ENCODE peak calls at places on chromosomes 4 and X, in four cellular contexts. O, B, E and U are unnamed samples.

GRCh38 chr4:101711590-101712255 is 78.8 kb upstream of the BANK1 start:
- DNase-seq in B (no peak), O (no peak), E (no peak), U (no peak)

GRCh38 chr4:2823671-2824328 is 19.8 kb upstream of the ADD1 start:
- DNase-seq in B (no peak), O (no peak), E (peak; percentile 59), U (no peak)

GRCh38 chr4:156774422-156774821 is 197.2 kb downstream of the PDGFC start:
- DNase-seq in B (no peak), E (no peak), O (peak; percentile 5), U (no peak)

GRCh38 chr4:13705521-13706035 is 78.1 kb upstream of the BOD1L1 start:
- DNase-seq in B (no peak), E (no peak), O (peak; percentile 53), U (no peak)

GRCh38 chr4:149825336-149825735 is 9.7 kb upstream of the IQCM start:
- DNase-seq in O (no peak), E (no peak), B (no peak), U (no peak)

GRCh38 chrX:25503826-25504225 is 488.1 kb upstream of the ARX start:
- DNase-seq in B (no peak), O (no peak), E (no peak), U (no peak)

GRCh38 chrX:12441376-12442128 is 303.3 kb downstream of the FRMPD4 start:
- DNase-seq in E (no peak), O (no peak), B (no peak), U (no peak)

GRCh38 chrX:104122829-104123228 is 10.5 kb downstream of the ZCCHC18 start:
- DNase-seq in E (no peak), B (no peak), O (no peak), U (no peak)

GRCh38 chr4:119100640-119101039 is 35.0 kb upstream of the MYOZ2 start:
- DNase-seq in O (no peak), B (no peak), E (no peak), U (no peak)

GRCh38 chrX:124925681-124926080 is 394.0 kb upstream of the TEX13C start:
- DNase-seq in B (no peak), O (no peak), E (no peak), U (no peak)

GRCh38 chr4:156734965-156735895 is 236.4 kb downstream of the PDGFC start:
- DNase-seq in B (no peak), O (no peak), E (no peak), U (no peak)

GRCh38 chr4:55866290-55866907 is 13.0 kb downstream of the EXOC1 start:
- DNase-seq in B (peak; percentile 15), E (no peak), O (no peak), U (peak; percentile 50)

GRCh38 chr4:18318682-18319410 is 297.3 kb upstream of the LCORL start:
- DNase-seq in B (no peak), O (peak; percentile 42), E (peak; percentile 49), U (no peak)

GRCh38 chrX:17500145-17500579 is 125.2 kb downstream of the NHS start:
- DNase-seq in B (no peak), O (no peak), E (no peak), U (no peak)

GRCh38 chrX:47145408-47146120 is 543 bp downstream of the RBM10 start:
- DNase-seq in E (no peak), B (no peak), O (no peak), U (no peak)

GRCh38 chr4:37383579-37384229 is 139.2 kb downstream of the NWD2 start:
- DNase-seq in O (peak; percentile 22), B (no peak), E (no peak), U (peak; percentile 10)

GRCh38 chr4:131499139-131499873 is 1649.8 kb upstream of the PCDH10 start:
- DNase-seq in O (no peak), E (no peak), B (no peak), U (no peak)

GRCh38 chrX:141278306-141278705 is 36.0 kb upstream of the SPANXC start:
- DNase-seq in E (no peak), B (no peak), O (peak; percentile 41), U (peak; percentile 0)

GRCh38 chrX:137432609-137433008 is 133.3 kb upstream of the ZIC3 start:
- DNase-seq in B (no peak), E (no peak), O (peak; percentile 19), U (peak; percentile 0)

GRCh38 chr4:7436256-7436655 is 1.5 kb upstream of the PSAPL1 start:
- DNase-seq in O (no peak), E (peak; percentile 51), B (no peak), U (no peak)

GRCh38 chr4:153788419-153789276 is at the start of gene SFRP2:
- DNase-seq in O (peak; percentile 41), E (peak; percentile 84), B (no peak), U (no peak)

GRCh38 chr4:143406523-143406922 is 69.8 kb downstream of the GAB1 start:
- DNase-seq in B (no peak), E (no peak), O (peak; percentile 54), U (peak; percentile 71)

GRCh38 chrX:132489256-132490085 is 633 bp upstream of the MBNL3 start:
- DNase-seq in B (no peak), O (peak; percentile 81), E (peak; percentile 91), U (peak; percentile 85)

GRCh38 chr4:159360549-159360948 is 257.7 kb downstream of the RAPGEF2 start:
- DNase-seq in B (no peak), E (no peak), O (no peak), U (no peak)

GRCh38 chrX:69600182-69600581 is 15.7 kb upstream of the EDA start:
- DNase-seq in E (no peak), B (no peak), O (no peak), U (no peak)

GRCh38 chrX:80747832-80748231 is 61.8 kb downstream of the BRWD3 start:
- DNase-seq in B (no peak), O (no peak), E (no peak), U (no peak)

GRCh38 chr4:3074846-3075651 is 568 bp downstream of the HTT start:
- DNase-seq in E (peak; percentile 80), O (peak; percentile 56), B (no peak), U (peak; percentile 72)

GRCh38 chr4:24669751-24670150 is 85.4 kb upstream of the DHX15 start:
- DNase-seq in E (no peak), B (no peak), O (no peak), U (no peak)

GRCh38 chr4:180434131-180434895 is 1808.9 kb upstream of the TENM3 start:
- DNase-seq in B (peak; percentile 16), O (no peak), E (no peak), U (no peak)

GRCh38 chr4:576991-577498 is 950 bp upstream of the TMEM271 start:
- DNase-seq in B (no peak), E (peak; percentile 54), O (no peak), U (no peak)
- TF ChIP-seq POLR2A in B (no peak), E (no peak), O (no peak), U (no peak)

DNA sequence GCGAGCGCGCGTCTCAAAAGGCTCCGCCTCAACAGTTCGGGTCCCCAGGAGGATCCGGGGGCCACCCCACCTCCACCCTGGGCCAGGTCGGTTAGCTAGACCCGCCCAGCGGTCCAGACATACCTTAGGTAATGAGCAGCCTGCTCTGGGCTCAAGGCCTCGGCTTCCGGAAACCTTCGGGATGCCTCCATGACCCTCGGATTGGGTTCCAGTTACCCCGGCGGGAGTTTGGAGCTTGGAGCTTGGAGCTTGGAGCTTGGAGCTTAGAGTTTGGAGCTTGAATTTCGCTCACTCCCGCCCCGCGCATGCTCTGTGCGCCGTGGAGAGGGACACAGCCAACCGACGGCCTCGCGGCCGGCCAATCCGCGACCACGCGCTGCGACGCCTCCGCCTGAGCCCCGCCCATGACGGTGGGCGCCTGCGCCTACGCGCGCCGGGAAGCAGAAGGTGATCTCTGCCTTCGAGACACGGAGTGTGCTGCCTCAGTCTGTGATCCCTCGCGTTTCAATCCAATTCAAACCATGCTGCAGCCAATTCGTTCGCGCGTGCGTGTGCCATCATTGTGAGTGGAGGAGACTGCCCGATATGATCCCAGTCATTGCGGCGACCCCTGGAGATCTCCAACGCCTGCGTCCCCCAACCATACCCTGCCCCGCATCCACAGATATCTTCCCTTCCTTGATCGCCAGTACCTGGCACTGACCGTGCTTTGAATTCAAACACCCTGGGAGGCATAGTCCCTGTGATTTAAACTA is at the start of gene ERCC6L:
- DNase-seq in O (peak; percentile 92), E (peak; percentile 97), B (peak; percentile 51), U (peak; percentile 91)
- TF ChIP-seq POLR2A in O (peak; percentile 72), E (no peak), B (peak; percentile 91), U (peak; percentile 57)

GRCh38 chrX:40199704-40200103 is 101.9 kb upstream of the BCOR start:
- DNase-seq in B (no peak), O (no peak), E (no peak), U (no peak)
- TF ChIP-seq POLR2A in B (no peak), O (no peak), E (no peak), U (no peak)

GRCh38 chr4:136754810-136755530 is 777.3 kb downstream of the PCDH18 start:
- DNase-seq in E (no peak), O (no peak), B (no peak), U (no peak)
- TF ChIP-seq POLR2A in E (no peak), O (no peak), B (no peak), U (no peak)

GRCh38 chrX:130339408-130340222 is at the start of gene SLC25A14:
- DNase-seq in E (peak; percentile 89), B (peak; percentile 38), O (peak; percentile 82), U (peak; percentile 80)
- TF ChIP-seq POLR2A in E (no peak), B (peak; percentile 71), O (peak; percentile 70), U (peak; percentile 72)

GRCh38 chr4:122732329-122733026 is at the start of gene BBS12:
- DNase-seq in O (peak; percentile 99), B (peak; percentile 97), E (peak; percentile 96), U (peak; percentile 99)
- TF ChIP-seq POLR2A in O (peak; percentile 80), B (peak; percentile 45), E (peak; percentile 74), U (peak; percentile 65)

GRCh38 chr4:16225139-16225538 is 1.1 kb downstream of the TAPT1 start:
- DNase-seq in O (no peak), B (no peak), E (no peak), U (peak; percentile 72)

GRCh38 chr4:16227462-16227868 is 1.2 kb upstream of the TAPT1 start:
- DNase-seq in E (no peak), O (peak; percentile 60), B (no peak), U (peak; percentile 52)

GRCh38 chr4:16226816-16227461 is 668 bp upstream of the TAPT1 start:
- DNase-seq in B (no peak), E (peak; percentile 93), O (peak; percentile 72), U (peak; percentile 62)

GRCh38 chr4:16225681-16225995 is 633 bp downstream of the TAPT1 start:
- DNase-seq in O (no peak), E (no peak), B (no peak), U (no peak)

GRCh38 chr4:16225996-16226815 is at the start of gene TAPT1:
- DNase-seq in E (peak; percentile 97), B (no peak), O (peak; percentile 86), U (peak; percentile 90)
- TF ChIP-seq POLR2A in E (peak; percentile 32), B (peak; percentile 80), O (no peak), U (no peak)